ENCODE peak calls at places on chromosomes 2 and 18, in six cellular contexts. X, W, J, E, S and I are unnamed samples.

GRCh38 chr18:12857215-12857924 is 26.7 kb downstream of the PTPN2 start:
- DNase-seq in E (no peak), X (no peak), S (no peak), W (no peak), J (no peak), I (no peak)

GRCh38 chr2:24883946-24884345 is 36.1 kb downstream of the ADCY3 start:
- DNase-seq in J (no peak), S (peak; percentile 67), E (no peak), W (no peak), X (peak; percentile 66), I (peak; percentile 32)

GRCh38 chr2:74685408-74685807 is 31.4 kb downstream of the SEMA4F start:
- DNase-seq in W (no peak), X (no peak), J (no peak), E (no peak), S (no peak), I (no peak)

GRCh38 chr18:40375811-40376210 is 1579.2 kb upstream of the PIK3C3 start:
- DNase-seq in J (no peak), X (peak; percentile 4), E (no peak), W (no peak), S (peak; percentile 57), I (no peak)

GRCh38 chr18:37612519-37612918 is 46.9 kb upstream of the CELF4 start:
- DNase-seq in J (no peak), X (no peak), S (no peak), W (no peak), E (no peak), I (no peak)

GRCh38 chr2:73268831-73269685 is 15.2 kb downstream of the FBXO41 start:
- DNase-seq in E (peak; percentile 50), W (peak; percentile 91), J (peak; percentile 82), X (peak; percentile 11), S (no peak), I (peak; percentile 13)

GRCh38 chr2:29223851-29224692 is 108.9 kb downstream of the CLIP4 start:
- DNase-seq in W (no peak), X (peak; percentile 55), J (no peak), E (peak; percentile 68), S (peak; percentile 38), I (peak; percentile 95)

GRCh38 chr2:118031566-118031965 is 17.7 kb upstream of the CCDC93 start:
- DNase-seq in J (no peak), E (no peak), X (no peak), W (no peak), S (no peak), I (no peak)

GRCh38 chr2:98936917-98937351 is 909 bp upstream of the CRACDL start:
- DNase-seq in S (no peak), E (no peak), W (peak; percentile 83), X (no peak), J (no peak), I (no peak)

GRCh38 chr2:20578895-20579825 is 71.7 kb downstream of the HS1BP3 start:
- DNase-seq in J (peak; percentile 93), W (peak; percentile 86), E (peak; percentile 88), S (peak; percentile 90), X (peak; percentile 99), I (peak; percentile 99)

GRCh38 chr2:200741468-200742202 is 70.1 kb upstream of the BZW1 start:
- DNase-seq in S (peak; percentile 9), W (peak; percentile 80), X (no peak), J (peak; percentile 21), E (no peak), I (no peak)
- H3K4me3 ChIP-seq in S (no peak overlapping the region), W (no peak overlapping the region), X (no peak overlapping the region), J (no peak overlapping the region), E (no peak overlapping the region), I (no peak overlapping the region)

GRCh38 chr2:23754970-23755369 is 172.0 kb downstream of the ATAD2B start:
- DNase-seq in E (no peak), J (no peak), W (no peak), S (no peak), X (no peak), I (no peak)

GRCh38 chr2:23756593-23757292 is 170.2 kb downstream of the ATAD2B start:
- DNase-seq in E (no peak), W (no peak), S (no peak), J (no peak), X (no peak), I (no peak)

GRCh38 chr2:23761638-23762037 is 165.3 kb downstream of the ATAD2B start:
- DNase-seq in W (no peak), X (no peak), E (no peak), S (no peak), J (no peak), I (peak; percentile 16)

GRCh38 chr2:23760746-23761145 is 166.2 kb downstream of the ATAD2B start:
- DNase-seq in S (peak; percentile 71), E (no peak), J (peak; percentile 63), X (peak; percentile 80), W (no peak), I (peak; percentile 84)

GRCh38 chr2:23757686-23758433 is 169.1 kb downstream of the ATAD2B start:
- DNase-seq in E (no peak), W (no peak), S (peak; percentile 69), J (peak; percentile 70), X (peak; percentile 95), I (peak; percentile 76)
- H3K4me3 ChIP-seq in E (no peak overlapping the region), W (no peak overlapping the region), S (no peak overlapping the region), J (no peak overlapping the region), X (no peak overlapping the region), I (no peak overlapping the region)

DNA sequence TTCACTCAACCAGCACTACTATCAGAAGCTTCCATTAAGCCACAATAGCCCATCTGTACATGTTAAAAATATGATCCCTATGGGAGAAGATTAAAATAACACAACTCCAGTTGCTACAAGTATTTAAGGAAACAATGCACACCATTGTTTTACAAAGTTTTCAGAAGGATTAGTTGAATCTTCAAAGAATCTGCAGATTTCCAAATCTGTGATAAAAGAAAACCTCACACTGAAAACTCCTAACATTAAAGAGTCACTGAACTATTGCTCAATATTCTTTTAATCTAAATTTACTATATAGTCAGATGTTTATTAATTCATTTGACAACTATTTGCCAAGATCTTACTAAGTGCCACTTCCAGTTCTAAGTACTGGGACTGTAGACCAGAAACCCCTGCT is 94.5 kb downstream of the STK39 start:
- DNase-seq in E (no peak), X (peak; percentile 10), J (no peak), W (no peak), S (no peak), I (no peak)
- H3K4me3 ChIP-seq in E (no peak overlapping the region), X (no peak overlapping the region), J (no peak overlapping the region), W (no peak overlapping the region), S (no peak overlapping the region), I (no peak overlapping the region)

DNA sequence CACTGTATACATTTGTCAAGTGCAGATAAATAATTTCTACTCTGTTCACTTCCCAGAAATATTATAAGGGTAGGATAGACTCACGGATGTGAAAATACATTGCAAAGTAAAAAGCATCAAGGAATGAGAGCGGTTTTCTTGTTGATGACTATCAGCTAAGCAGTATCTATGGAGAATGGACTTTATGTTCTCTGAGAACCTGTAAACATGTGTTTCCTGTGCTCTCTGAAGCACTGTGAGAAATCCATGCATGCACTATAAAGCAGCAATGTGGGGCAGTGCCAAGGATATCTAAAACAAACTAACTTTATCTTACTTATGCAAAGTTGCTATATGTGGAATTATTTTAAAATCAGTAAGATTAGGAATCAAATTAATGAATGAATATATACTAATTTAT is 4.5 kb upstream of the SIGLEC15 start:
- DNase-seq in S (no peak), E (no peak), J (no peak), W (no peak), X (no peak), I (no peak)
- H3K4me3 ChIP-seq in S (no peak overlapping the region), E (no peak overlapping the region), J (no peak overlapping the region), W (no peak overlapping the region), X (no peak overlapping the region), I (no peak overlapping the region)

GRCh38 chr2:8120979-8121825 is 560.7 kb upstream of the ID2 start:
- DNase-seq in E (no peak), W (no peak), X (peak; percentile 35), J (no peak), S (peak; percentile 58), I (peak; percentile 39)

GRCh38 chr2:8119782-8120551 is 561.9 kb upstream of the ID2 start:
- DNase-seq in J (no peak), E (no peak), W (no peak), S (peak; percentile 73), X (peak; percentile 73), I (peak; percentile 56)

GRCh38 chr2:8116661-8117060 is 565.2 kb upstream of the ID2 start:
- DNase-seq in J (no peak), E (no peak), X (no peak), S (no peak), W (no peak), I (no peak)

GRCh38 chr2:8121826-8122505 is 559.9 kb upstream of the ID2 start:
- DNase-seq in E (no peak), W (no peak), X (peak; percentile 22), S (peak; percentile 65), J (no peak), I (peak; percentile 57)

DNA sequence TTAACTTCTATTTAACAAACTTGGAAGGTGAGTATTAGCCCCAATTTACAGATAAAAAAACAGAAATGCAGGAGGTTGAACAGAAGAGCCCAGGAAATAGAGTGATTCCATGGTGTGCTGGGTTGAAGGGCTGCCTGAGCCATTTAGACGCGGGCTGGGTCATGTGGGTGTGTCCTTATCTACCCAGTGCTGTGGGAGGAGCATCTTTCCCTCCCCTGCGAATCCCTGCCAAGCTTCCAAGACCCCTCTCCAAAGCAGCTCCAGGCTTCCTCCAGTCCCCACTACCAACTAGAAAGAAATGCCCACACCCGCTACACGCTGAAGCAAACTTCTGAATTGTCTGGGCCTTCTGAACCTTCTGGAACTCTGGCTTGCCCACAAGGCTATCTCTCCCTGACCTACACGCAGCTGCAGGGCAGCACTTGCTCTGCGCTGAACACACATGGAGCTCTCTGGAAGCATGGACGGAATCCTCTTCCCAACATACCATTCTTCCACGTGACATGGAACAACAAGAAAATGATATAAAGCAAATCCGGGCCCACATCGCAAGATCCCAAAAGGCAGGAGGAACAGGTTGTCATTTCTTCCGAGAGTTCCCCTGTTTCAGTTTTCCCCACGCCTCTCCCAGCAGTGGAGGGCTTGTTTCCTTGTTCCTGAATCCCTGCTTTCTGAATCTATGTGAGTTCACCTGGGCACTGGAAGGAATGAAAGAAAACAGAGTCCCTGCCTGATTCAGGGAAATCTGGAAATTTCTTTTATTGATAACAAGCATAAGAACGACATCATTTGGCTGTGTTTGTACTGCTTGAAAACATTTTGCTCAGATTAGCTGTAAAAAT is 562.7 kb upstream of the ID2 start:
- DNase-seq in X (no peak), W (no peak), J (no peak), S (no peak), E (no peak), I (no peak)
- H3K4me3 ChIP-seq in X (no peak overlapping the region), W (no peak overlapping the region), J (no peak overlapping the region), S (no peak overlapping the region), E (no peak overlapping the region), I (no peak overlapping the region)